ENCODE peak calls at places on chromosomes 11 and 22, in six cellular contexts. P is neural progenitor cell, A is mammary epithelial cell, N is DND-41, V is MM.1S, F is endothelial cell of umbilical vein. L is an unnamed sample.

GRCh38 chr11:85137597-85137996 is 489.5 kb downstream of the DLG2 start:
- DNase-seq in P (no peak), A (no peak), N (no peak), V (no peak), F (no peak), L (no peak)

GRCh38 chr22:25540128-25540790 is 24.2 kb upstream of the GRK3 start:
- DNase-seq in P (no peak), A (no peak), N (no peak), V (no peak), F (no peak), L (no peak)

GRCh38 chr22:25970996-25971811 is 198.1 kb upstream of the SEZ6L start:
- DNase-seq in P (peak; percentile 38), A (no peak), N (no peak), V (no peak), F (no peak), L (no peak)

GRCh38 chr22:37228106-37229011 is 15.7 kb downstream of the RAC2 start:
- DNase-seq in P (no peak), A (peak; percentile 53), N (no peak), V (no peak), F (no peak), L (no peak)

GRCh38 chr11:61888043-61888442 is 3.3 kb downstream of the FADS3 start:
- DNase-seq in P (no peak), A (peak; percentile 97), N (no peak), V (no peak), F (peak; percentile 95), L (no peak)

GRCh38 chr11:16959528-16960100 is 54.6 kb downstream of the PLEKHA7 start:
- DNase-seq in P (peak; percentile 47), A (no peak), N (no peak), V (peak; percentile 70), F (no peak), L (no peak)

GRCh38 chr11:77052531-77052930 is 14.2 kb upstream of the CAPN5 start:
- DNase-seq in P (no peak), A (no peak), N (no peak), V (no peak), F (no peak), L (no peak)

GRCh38 chr11:12746593-12747097 is 72.4 kb downstream of the TEAD1 start:
- DNase-seq in P (peak; percentile 93), A (peak; percentile 80), N (peak; percentile 68), V (no peak), F (no peak), L (no peak)

GRCh38 chr11:123360267-123360936 is 69.7 kb upstream of the GRAMD1B start:
- DNase-seq in P (no peak), A (no peak), N (no peak), V (no peak), F (no peak), L (no peak)

GRCh38 chr11:44374001-44374400 is 64.1 kb upstream of the ALX4 start:
- DNase-seq in P (no peak), A (no peak), N (no peak), V (no peak), F (no peak), L (no peak)

GRCh38 chr11:128717581-128717980 is 23.7 kb downstream of the FLI1 start:
- DNase-seq in P (no peak), A (no peak), N (peak; percentile 38), V (no peak), F (no peak), L (no peak)

GRCh38 chr11:91947215-91947614 is 277.4 kb upstream of the FAT3 start:
- DNase-seq in P (no peak), A (peak; percentile 67), N (no peak), V (peak; percentile 36), F (peak; percentile 42), L (no peak)

GRCh38 chr11:20226936-20227335 is 66.7 kb upstream of the DBX1 start:
- DNase-seq in P (no peak), A (no peak), N (no peak), V (no peak), F (no peak), L (no peak)

DNA sequence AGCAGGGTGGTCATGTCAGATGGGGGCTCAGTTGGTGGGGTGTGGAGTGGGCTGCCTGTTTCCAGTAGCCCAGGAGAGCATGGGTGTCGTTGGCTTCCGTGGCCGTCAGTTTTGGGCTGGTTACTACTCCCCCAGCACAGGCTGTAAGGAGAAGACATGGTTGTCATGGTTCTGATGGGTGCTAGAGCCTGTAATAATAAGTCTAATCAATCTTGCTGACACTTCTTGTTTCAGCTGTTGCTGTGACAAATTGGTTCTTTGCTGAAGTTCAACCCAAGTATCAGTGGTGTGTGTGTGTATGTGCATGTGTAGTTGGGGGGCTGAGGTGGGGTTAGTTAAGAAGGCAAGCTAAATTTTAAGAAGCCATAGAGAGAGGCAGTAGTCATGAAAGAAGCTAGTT is 61.3 kb upstream of the DBX1 start:
- DNase-seq in P (no peak), A (no peak), N (no peak), V (no peak), F (no peak), L (no peak)
- TF ChIP-seq EZH2 in P (no peak), A (no peak), N (no peak), V (no peak), F (no peak), L (no peak)

GRCh38 chr11:35364101-35364780 is 55.1 kb downstream of the SLC1A2 start:
- DNase-seq in P (peak; percentile 13), A (peak; percentile 85), N (no peak), V (no peak), F (no peak), L (no peak)
- H3K4me3 ChIP-seq in P (no peak overlapping the region), A (no peak overlapping the region), N (no peak overlapping the region), V (no peak overlapping the region), F (no peak overlapping the region), L (no peak overlapping the region)

DNA sequence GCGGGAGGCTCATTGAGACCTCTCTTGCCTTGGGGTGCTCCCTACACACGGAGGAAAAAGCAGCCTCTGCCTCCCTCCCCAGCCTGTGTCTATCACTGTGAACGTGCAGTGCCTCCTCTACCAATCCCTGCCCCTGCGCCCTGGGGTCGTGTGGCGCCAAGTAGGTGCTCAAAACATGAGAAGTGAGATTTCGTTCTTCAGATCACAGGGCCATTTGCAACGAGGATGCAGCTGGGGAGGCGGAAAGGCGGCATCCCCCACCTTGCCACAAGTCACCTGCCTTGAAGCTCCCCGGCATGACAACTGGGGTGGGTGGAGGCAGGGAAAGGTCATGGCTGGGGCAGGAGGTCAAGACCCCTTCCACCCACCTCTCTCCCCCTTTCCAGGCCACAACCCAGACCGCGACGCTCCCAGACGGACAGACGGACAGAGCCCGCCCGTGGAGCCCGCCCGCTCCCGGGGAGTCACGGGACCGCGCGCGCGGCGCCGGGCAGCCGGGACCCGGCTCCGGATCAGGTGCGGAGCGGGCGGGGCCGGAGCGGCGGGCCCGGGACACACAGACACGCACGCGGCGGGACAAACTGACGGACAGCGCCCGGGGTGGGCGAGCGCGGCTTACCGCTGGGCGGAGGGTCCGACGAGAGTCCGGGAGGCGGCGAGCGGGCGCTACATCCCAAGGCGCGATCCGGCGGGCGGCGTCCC is 487 bp downstream of the KCNJ4 start:
- DNase-seq in P (peak; percentile 62), A (no peak), N (no peak), V (peak; percentile 46), F (no peak), L (no peak)
- TF ChIP-seq EZH2 in P (peak; percentile 83), A (peak; percentile 96), N (no peak), V (no peak), F (peak; percentile 93), L (no peak)

GRCh38 chr11:124724854-124725718 is 14.7 kb upstream of the NRGN start:
- DNase-seq in P (no peak), A (no peak), N (no peak), V (no peak), F (no peak), L (no peak)
- H3K4me3 ChIP-seq in P (no peak overlapping the region), A (no peak overlapping the region), N (no peak overlapping the region), V (no peak overlapping the region), F (peak overlapping the region; percentile 9), L (peak overlapping the region; percentile 72)

DNA sequence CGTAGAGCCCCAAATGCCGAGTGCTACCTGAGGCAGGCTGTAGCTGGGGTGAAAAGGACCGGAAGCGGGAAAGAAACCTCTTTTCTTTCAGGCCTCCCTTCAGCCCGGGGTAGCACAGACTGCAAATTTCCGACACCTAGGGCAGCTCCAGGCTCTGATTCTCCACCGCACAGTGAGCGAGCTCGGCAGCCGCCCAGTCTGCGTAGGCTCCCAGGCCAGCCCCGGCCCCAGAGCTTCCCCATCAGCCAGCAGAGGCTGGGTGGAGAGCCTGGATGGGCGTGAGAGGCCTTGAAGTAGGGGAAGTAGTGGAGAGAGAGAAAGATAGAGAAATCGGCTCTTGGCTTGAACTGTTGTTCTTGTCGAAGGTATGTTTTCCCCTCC is 9.3 kb upstream of the PAX6 start:
- DNase-seq in P (peak; percentile 71), A (no peak), N (no peak), V (no peak), F (no peak), L (no peak)
- TF ChIP-seq EZH2 in P (no peak), A (peak; percentile 78), N (no peak), V (no peak), F (peak; percentile 17), L (no peak)

DNA sequence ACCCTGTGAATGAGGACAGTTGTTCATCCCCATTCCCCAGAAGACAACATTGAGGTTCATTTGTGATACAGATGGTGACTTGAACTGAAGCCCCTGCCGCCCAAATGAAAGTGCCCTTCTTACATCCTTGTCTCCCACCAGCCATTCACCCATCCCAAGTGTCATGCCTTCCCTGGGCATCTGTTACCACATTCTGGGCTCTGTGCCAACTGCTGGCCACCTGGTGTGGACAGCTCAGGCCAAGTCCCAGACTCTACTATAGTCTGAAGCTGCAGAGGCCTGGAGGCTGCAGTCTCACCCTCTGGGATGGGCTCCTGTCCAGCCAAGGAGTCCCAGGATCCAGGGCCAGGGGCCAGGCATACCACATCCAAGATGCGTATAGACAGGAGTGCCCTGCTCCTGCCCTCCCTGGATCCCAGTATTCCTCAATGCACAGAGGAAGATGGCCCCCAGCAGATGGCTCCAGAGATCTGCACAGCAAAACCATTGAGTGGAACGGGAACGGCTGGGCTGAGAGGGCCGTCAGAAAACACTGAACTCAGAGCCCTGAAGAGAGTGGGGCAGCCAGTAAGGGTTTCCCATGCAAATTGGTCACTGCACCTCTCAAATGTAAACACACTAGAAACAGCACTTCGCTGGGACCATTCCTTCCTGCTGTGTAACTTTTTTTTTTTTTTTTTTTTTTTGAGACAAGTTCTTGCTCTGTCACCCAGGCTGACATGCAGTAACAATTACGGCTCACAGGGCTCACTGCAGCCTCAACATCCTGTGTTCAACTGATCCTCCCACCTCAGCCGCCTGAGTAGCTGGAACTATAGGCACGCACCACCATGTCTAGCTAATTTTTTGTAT is 22.8 kb downstream of the ARRB1 start:
- DNase-seq in P (peak; percentile 76), A (peak; percentile 66), N (peak; percentile 84), V (no peak), F (peak; percentile 84), L (no peak)
- H3K4me3 ChIP-seq in P (no peak overlapping the region), A (no peak overlapping the region), N (no peak overlapping the region), V (no peak overlapping the region), F (no peak overlapping the region), L (no peak overlapping the region)

GRCh38 chr11:69984457-69985261 is 93.5 kb upstream of the ANO1 start:
- DNase-seq in P (peak; percentile 59), A (no peak), N (no peak), V (peak; percentile 18), F (no peak), L (no peak)

GRCh38 chr11:69985654-69986420 is 92.3 kb upstream of the ANO1 start:
- DNase-seq in P (peak; percentile 64), A (no peak), N (no peak), V (no peak), F (no peak), L (no peak)

GRCh38 chr11:69986421-69987229 is 91.5 kb upstream of the ANO1 start:
- DNase-seq in P (no peak), A (no peak), N (no peak), V (no peak), F (no peak), L (no peak)

GRCh38 chr11:69983897-69984438 is 94.1 kb upstream of the ANO1 start:
- DNase-seq in P (no peak), A (no peak), N (no peak), V (no peak), F (no peak), L (no peak)

GRCh38 chr11:69985331-69985653 is 92.8 kb upstream of the ANO1 start:
- DNase-seq in P (no peak), A (no peak), N (no peak), V (no peak), F (no peak), L (no peak)
- TF ChIP-seq EZH2 in P (no peak), A (no peak), N (no peak), V (no peak), F (peak; percentile 98), L (no peak)

L was measured in SK-N-MC.